ENCODE peak calls at places on chromosome 20, in five cellular contexts. I, T, B, A and H are unnamed samples.

GRCh38 chr20:56222201-56222600 is 26.3 kb upstream of the MC3R start:
- DNase-seq in A (no peak), T (no peak), B (no peak), I (no peak), H (no peak)

GRCh38 chr20:15071010-15071808 is 733.8 kb upstream of the FLRT3 start:
- DNase-seq in B (no peak), T (no peak), A (no peak), I (no peak), H (no peak)

GRCh38 chr20:44010162-44010704 is 95.6 kb downstream of the TOX2 start:
- DNase-seq in B (no peak), A (no peak), I (no peak), T (no peak), H (no peak)

GRCh38 chr20:58424218-58424617 is 35.2 kb downstream of the VAPB start:
- DNase-seq in A (no peak), I (no peak), B (no peak), T (no peak), H (no peak)

GRCh38 chr20:24746351-24746685 is 202.8 kb upstream of the CST7 start:
- DNase-seq in B (no peak), T (no peak), A (peak), I (no peak), H (no peak)

GRCh38 chr20:15141880-15142279 is 804.5 kb upstream of the FLRT3 start:
- DNase-seq in A (no peak), B (no peak), T (no peak), I (no peak), H (no peak)

GRCh38 chr20:23515250-23515939 is 24.5 kb downstream of the CST8 start:
- DNase-seq in A (no peak), T (no peak), B (no peak), I (no peak), H (no peak)

GRCh38 chr20:54407446-54407845 is 67.9 kb upstream of the DOK5 start:
- DNase-seq in I (no peak), T (no peak), B (no peak), A (no peak), H (no peak)

GRCh38 chr20:63430891-63431290 is 41.6 kb downstream of the KCNQ2 start:
- DNase-seq in T (no peak), A (no peak), I (no peak), B (no peak), H (no peak)

GRCh38 chr20:59010995-59011873 is 4.2 kb upstream of the CTSZ start:
- DNase-seq in T (no peak), A (no peak), B (no peak), I (no peak), H (no peak)

GRCh38 chr20:22904411-22904810 is 130.7 kb upstream of the SSTR4 start:
- DNase-seq in T (no peak), I (no peak), B (no peak), A (no peak), H (no peak)

GRCh38 chr20:25447671-25448070 is 40.2 kb downstream of the GINS1 start:
- DNase-seq in T (no peak), A (no peak), B (no peak), I (no peak), H (no peak)

GRCh38 chr20:51695574-51696303 is 72.5 kb downstream of the ATP9A start:
- DNase-seq in I (no peak), A (no peak), T (no peak), B (no peak), H (no peak)

GRCh38 chr20:21615617-21616080 is 89.8 kb upstream of the PAX1 start:
- DNase-seq in A (peak), T (no peak), I (no peak), B (peak), H (peak)

GRCh38 chr20:47297746-47298145 is 58.8 kb downstream of the ZMYND8 start:
- DNase-seq in B (no peak), T (no peak), I (no peak), A (no peak), H (no peak)

GRCh38 chr20:31924561-31924960 is 27.3 kb downstream of the PDRG1 start:
- DNase-seq in A (no peak), B (no peak), I (no peak), T (no peak), H (no peak)

GRCh38 chr20:52268184-52268583 is 76.6 kb upstream of the ZFP64 start:
- DNase-seq in I (no peak), T (no peak), A (no peak), B (no peak), H (no peak)

GRCh38 chr20:3390759-3391500 is 16.5 kb downstream of the DNAAF9 start:
- DNase-seq in I (no peak), A (no peak), T (no peak), B (no peak), H (no peak)

GRCh38 chr20:51029556-51029955 is 6.6 kb upstream of the KCNG1 start:
- DNase-seq in I (no peak), A (no peak), B (no peak), T (no peak), H (no peak)

GRCh38 chr20:3753098-3753497 is 14.5 kb downstream of the ADISSP start:
- DNase-seq in B (peak), T (peak), A (no peak), I (peak), H (peak)

GRCh38 chr20:25052255-25053206 is 5.4 kb downstream of the ACSS1 start:
- DNase-seq in A (no peak), T (no peak), B (peak), I (no peak), H (peak)

GRCh38 chr20:44093249-44093582 is 93.8 kb downstream of the JPH2 start:
- DNase-seq in B (no peak), A (no peak), T (no peak), I (no peak), H (no peak)

GRCh38 chr20:25008388-25009217 is 16.1 kb upstream of the APMAP start:
- DNase-seq in T (no peak), A (no peak), I (no peak), B (no peak), H (no peak)

GRCh38 chr20:407097-407952 is 774 bp upstream of the RBCK1 start:
- DNase-seq in B (peak), T (no peak), A (no peak), I (peak), H (peak)

GRCh38 chr20:57514273-57514751 is 10.6 kb downstream of the CTCFL start:
- DNase-seq in T (no peak), B (peak), I (peak), A (no peak), H (peak)

GRCh38 chr20:38106461-38106860 is 58.6 kb downstream of the TGM2 start:
- DNase-seq in T (no peak), I (no peak), A (no peak), B (no peak), H (no peak)
- TF ChIP-seq CTCF in T (no peak), I (no peak), A (no peak), B (no peak), H (no peak)

DNA sequence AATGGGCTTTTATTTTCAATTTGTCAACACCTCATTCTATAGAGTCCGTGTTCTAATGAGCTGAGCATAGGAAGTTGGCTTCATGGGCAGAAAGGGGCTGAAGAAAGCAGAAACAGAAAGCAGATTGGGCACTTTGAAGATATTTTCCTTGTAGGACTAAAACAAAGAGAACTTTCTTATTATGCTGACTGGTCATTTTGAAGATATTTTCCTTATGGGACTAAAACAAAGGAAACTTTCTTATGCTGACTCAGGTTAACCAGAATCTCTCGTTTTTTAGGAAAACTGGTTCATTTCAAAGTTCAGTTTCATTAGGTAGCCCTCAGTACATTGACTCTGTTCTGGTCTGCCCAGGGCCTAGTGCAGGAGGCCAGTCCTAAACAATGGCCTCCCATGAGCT is 185.2 kb downstream of the CDH26 start:
- DNase-seq in T (no peak), A (no peak), I (no peak), B (no peak), H (no peak)
- TF ChIP-seq CTCF in T (no peak), A (no peak), I (no peak), B (no peak), H (no peak)

GRCh38 chr20:11117808-11118528 is 444.2 kb upstream of the JAG1 start:
- DNase-seq in T (no peak), A (peak), B (no peak), I (no peak), H (no peak)

GRCh38 chr20:11124849-11125505 is 451.2 kb upstream of the JAG1 start:
- DNase-seq in I (no peak), B (no peak), T (no peak), A (no peak), H (no peak)

GRCh38 chr20:11118802-11119380 is 445.1 kb upstream of the JAG1 start:
- DNase-seq in A (no peak), I (no peak), T (no peak), B (no peak), H (no peak)

GRCh38 chr20:11120451-11120850 is 446.7 kb upstream of the JAG1 start:
- DNase-seq in I (no peak), A (no peak), T (no peak), B (no peak), H (no peak)
- TF ChIP-seq CTCF in I (no peak), A (no peak), T (no peak), B (no peak), H (no peak)

GRCh38 chr20:42914302-42914701 is 275.4 kb downstream of the PTPRT start:
- DNase-seq in T (no peak), B (no peak), I (no peak), A (no peak), H (no peak)
- TF ChIP-seq CTCF in T (no peak), B (no peak), I (no peak), A (no peak), H (no peak)

GRCh38 chr20:49964964-49965780 is 17.6 kb upstream of the SNAI1 start:
- DNase-seq in A (no peak), I (no peak), B (no peak), T (no peak), H (peak)
- TF ChIP-seq CTCF in A (peak), I (no peak), B (peak), T (peak), H (peak)